ENCODE peak calls at places on chromosomes 12 and 14, in seven cellular contexts. F, N, K, E, T, R and G are unnamed samples.
A peak's percentile ranks its signal among the peaks of the same experiment; 100 is the strongest.

GRCh38 chr12:3004655-3005565 is 45.7 kb downstream of the TEAD4 start:
- DNase-seq in F (peak; percentile 27), N (no peak), K (no peak), E (no peak), T (no peak), R (no peak), G (no peak)

GRCh38 chr14:92497391-92497790 is 16.2 kb upstream of the RIN3 start:
- DNase-seq in F (no peak), N (no peak), K (no peak), E (no peak), T (no peak), R (no peak), G (no peak)

GRCh38 chr12:56991319-56991906 is 14.9 kb downstream of the ZBTB39 start:
- DNase-seq in F (no peak), N (peak; percentile 17), K (peak; percentile 54), E (no peak), T (no peak), R (no peak), G (no peak)

GRCh38 chr14:104724407-104724980 is 465 bp downstream of the ADSS1 start:
- DNase-seq in F (no peak), N (no peak), K (peak; percentile 79), E (no peak), T (peak; percentile 47), R (no peak), G (no peak)

GRCh38 chr12:24960222-24960855 is 11.4 kb upstream of the BCAT1 start:
- DNase-seq in F (peak; percentile 45), N (peak; percentile 66), K (no peak), E (no peak), T (peak; percentile 35), R (peak; percentile 4), G (no peak)

GRCh38 chr12:124661382-124661781 is 94.0 kb upstream of the NCOR2 start:
- DNase-seq in F (no peak), N (no peak), K (peak; percentile 15), E (no peak), T (no peak), R (no peak), G (no peak)

GRCh38 chr14:24695265-24696241 is 61.6 kb upstream of the GZMB start:
- DNase-seq in F (no peak), N (no peak), K (no peak), E (no peak), T (no peak), R (no peak), G (no peak)

GRCh38 chr14:96165493-96166474 is 38.9 kb upstream of the BDKRB2 start:
- DNase-seq in F (no peak), N (no peak), K (no peak), E (no peak), T (no peak), R (no peak), G (no peak)

GRCh38 chr14:68470361-68470760 is 322.5 kb downstream of the ZFP36L1 start:
- DNase-seq in F (no peak), N (no peak), K (no peak), E (no peak), T (no peak), R (no peak), G (no peak)

GRCh38 chr12:75831413-75831812 is 200.2 kb downstream of the PHLDA1 start:
- DNase-seq in F (peak; percentile 56), N (no peak), K (no peak), E (no peak), T (no peak), R (peak; percentile 8), G (no peak)